ENCODE peak calls at places on chromosome 10, in seven cellular contexts. E is heart right ventricle, G is PC-9, N is AG04450, S is uterus, H is hepatocyte, Z is fibroblast of lung. V is an unnamed sample.
A peak's percentile ranks its signal among the peaks of the same experiment; 100 is the strongest.

GRCh38 chr10:8596929-8597472 is 542.5 kb downstream of the GATA3 start:
- DNase-seq in E (no peak), H (no peak), N (no peak), S (no peak), Z (no peak), G (no peak), V (no peak)

GRCh38 chr10:110273474-110273873 is 31.2 kb downstream of the SMNDC1 start:
- DNase-seq in Z (peak; percentile 90), N (peak; percentile 57), S (peak; percentile 81), H (peak; percentile 56), E (peak; percentile 48), G (peak; percentile 4), V (peak; percentile 77)

GRCh38 chr10:33459597-33459996 is 125.1 kb upstream of the NRP1 start:
- DNase-seq in G (no peak), N (no peak), H (no peak), Z (no peak), E (no peak), S (no peak), V (no peak)

GRCh38 chr10:119479048-119479394 is 63.5 kb downstream of the RGS10 start:
- DNase-seq in E (no peak), G (no peak), S (no peak), Z (no peak), H (no peak), N (no peak), V (no peak)

GRCh38 chr10:102802920-102803534 is 34.2 kb downstream of the CYP17A1 start:
- DNase-seq in S (peak; percentile 70), H (peak; percentile 38), N (peak; percentile 79), Z (peak; percentile 81), G (no peak), E (peak; percentile 61), V (peak; percentile 88)

GRCh38 chr10:63711866-63712716 is 190.9 kb downstream of the REEP3 start:
- DNase-seq in S (peak; percentile 92), E (peak; percentile 94), N (peak; percentile 86), Z (peak; percentile 98), H (peak; percentile 84), G (peak; percentile 98), V (peak; percentile 96)

GRCh38 chr10:15784662-15785300 is 65.1 kb upstream of the ITGA8 start:
- DNase-seq in Z (peak; percentile 30), G (no peak), S (no peak), N (no peak), H (no peak), E (no peak), V (no peak)

GRCh38 chr10:28838908-28839307 is 161.6 kb downstream of the BAMBI start:
- DNase-seq in S (no peak), Z (peak; percentile 21), G (no peak), E (no peak), N (no peak), H (peak; percentile 56), V (no peak)

GRCh38 chr10:102009801-102010425 is 46.1 kb downstream of the ARMH3 start:
- DNase-seq in E (peak; percentile 56), N (peak; percentile 87), S (peak; percentile 61), H (peak; percentile 86), G (peak; percentile 40), Z (peak; percentile 94), V (no peak)

GRCh38 chr10:15453921-15454320 is 82.8 kb upstream of the FAM171A1 start:
- DNase-seq in E (no peak), Z (no peak), H (no peak), G (no peak), S (no peak), N (no peak), V (no peak)

GRCh38 chr10:119198438-119198837 is 8.9 kb upstream of the GRK5 start:
- DNase-seq in H (no peak), S (no peak), N (no peak), Z (no peak), G (no peak), E (no peak), V (no peak)

GRCh38 chr10:50541317-50541716 is 82.4 kb downstream of the SGMS1 start:
- DNase-seq in N (no peak), E (no peak), G (no peak), S (no peak), H (no peak), Z (no peak), V (no peak)

GRCh38 chr10:77310288-77310687 is 327.3 kb downstream of the KCNMA1 start:
- DNase-seq in H (no peak), G (no peak), Z (no peak), N (no peak), S (no peak), E (no peak), V (no peak)

GRCh38 chr10:72935358-72935757 is 19.2 kb downstream of the PLA2G12B start:
- DNase-seq in Z (peak; percentile 74), G (no peak), S (no peak), N (no peak), H (no peak), E (no peak), V (no peak)

GRCh38 chr10:75102830-75103673 is 8.4 kb upstream of the SAMD8 start:
- DNase-seq in G (no peak), S (no peak), H (no peak), Z (no peak), N (no peak), E (no peak), V (peak; percentile 45)

GRCh38 chr10:110346914-110347313 is 42.2 kb upstream of the SMNDC1 start:
- DNase-seq in N (no peak), S (no peak), H (no peak), Z (no peak), E (no peak), G (no peak), V (no peak)

GRCh38 chr10:25493122-25493893 is 318.5 kb downstream of the GPR158 start:
- DNase-seq in G (peak; percentile 55), Z (peak; percentile 66), N (no peak), S (no peak), E (peak; percentile 12), H (peak; percentile 72), V (no peak)

GRCh38 chr10:101380353-101381017 is 26.5 kb downstream of the BTRC start:
- DNase-seq in E (no peak), Z (no peak), G (no peak), H (no peak), N (no peak), S (no peak), V (no peak)

GRCh38 chr10:127534511-127534910 is 14.6 kb upstream of the NPS start:
- DNase-seq in S (no peak), N (no peak), H (no peak), G (no peak), Z (no peak), E (no peak), V (no peak)

GRCh38 chr10:110275140-110275729 is 29.5 kb downstream of the SMNDC1 start:
- DNase-seq in N (no peak), S (no peak), E (no peak), H (no peak), Z (no peak), G (no peak), V (no peak)

GRCh38 chr10:5841965-5842364 is 28.7 kb upstream of the GDI2 start:
- DNase-seq in S (no peak), N (no peak), E (no peak), Z (no peak), G (no peak), H (no peak), V (no peak)

GRCh38 chr10:23174974-23175512 is 17.1 kb upstream of the PTF1A start:
- DNase-seq in H (no peak), Z (no peak), E (no peak), S (no peak), G (no peak), N (no peak), V (no peak)

GRCh38 chr10:124742418-124743187 is 1.6 kb downstream of the FAM53B start:
- DNase-seq in G (no peak), Z (peak; percentile 33), E (no peak), N (no peak), S (no peak), H (peak; percentile 47), V (no peak)

GRCh38 chr10:89555688-89556445 is 20.5 kb upstream of the SLC16A12 start:
- DNase-seq in E (no peak), N (no peak), Z (peak; percentile 40), G (no peak), S (no peak), H (peak; percentile 15), V (no peak)

GRCh38 chr10:22042557-22043326 is 39.2 kb upstream of the DNAJC1 start:
- DNase-seq in S (no peak), G (peak; percentile 22), Z (no peak), E (no peak), N (no peak), H (peak; percentile 27), V (no peak)

GRCh38 chr10:22047812-22048211 is 44.3 kb upstream of the DNAJC1 start:
- DNase-seq in H (no peak), S (no peak), N (no peak), Z (no peak), E (no peak), G (no peak), V (no peak)

GRCh38 chr10:22043327-22043633 is 39.8 kb upstream of the DNAJC1 start:
- DNase-seq in S (no peak), H (no peak), G (no peak), E (no peak), Z (no peak), N (no peak), V (no peak)
- TF ChIP-seq CTCF in S (no peak), H (no peak), G (no peak), E (no peak), Z (no peak), N (no peak), V (no peak)

GRCh38 chr10:32180354-32181280 is 124.4 kb upstream of the KIF5B start:
- DNase-seq in Z (no peak), S (no peak), N (no peak), H (no peak), E (no peak), G (no peak), V (no peak)
- H3K27ac ChIP-seq in Z (no peak overlapping the region), S (no peak overlapping the region), N (no peak overlapping the region), H (no peak overlapping the region), E (no peak overlapping the region), G (no peak overlapping the region), V (no peak overlapping the region)

GRCh38 chr10:114174462-114175190 is 623 bp upstream of the CCDC186 start:
- DNase-seq in G (peak; percentile 56), Z (peak; percentile 69), H (no peak), S (peak; percentile 45), N (peak; percentile 3), E (peak; percentile 39), V (no peak)
- TF ChIP-seq CTCF in G (no peak), Z (no peak), H (peak; percentile 1), S (no peak), N (no peak), E (no peak), V (no peak)

DNA sequence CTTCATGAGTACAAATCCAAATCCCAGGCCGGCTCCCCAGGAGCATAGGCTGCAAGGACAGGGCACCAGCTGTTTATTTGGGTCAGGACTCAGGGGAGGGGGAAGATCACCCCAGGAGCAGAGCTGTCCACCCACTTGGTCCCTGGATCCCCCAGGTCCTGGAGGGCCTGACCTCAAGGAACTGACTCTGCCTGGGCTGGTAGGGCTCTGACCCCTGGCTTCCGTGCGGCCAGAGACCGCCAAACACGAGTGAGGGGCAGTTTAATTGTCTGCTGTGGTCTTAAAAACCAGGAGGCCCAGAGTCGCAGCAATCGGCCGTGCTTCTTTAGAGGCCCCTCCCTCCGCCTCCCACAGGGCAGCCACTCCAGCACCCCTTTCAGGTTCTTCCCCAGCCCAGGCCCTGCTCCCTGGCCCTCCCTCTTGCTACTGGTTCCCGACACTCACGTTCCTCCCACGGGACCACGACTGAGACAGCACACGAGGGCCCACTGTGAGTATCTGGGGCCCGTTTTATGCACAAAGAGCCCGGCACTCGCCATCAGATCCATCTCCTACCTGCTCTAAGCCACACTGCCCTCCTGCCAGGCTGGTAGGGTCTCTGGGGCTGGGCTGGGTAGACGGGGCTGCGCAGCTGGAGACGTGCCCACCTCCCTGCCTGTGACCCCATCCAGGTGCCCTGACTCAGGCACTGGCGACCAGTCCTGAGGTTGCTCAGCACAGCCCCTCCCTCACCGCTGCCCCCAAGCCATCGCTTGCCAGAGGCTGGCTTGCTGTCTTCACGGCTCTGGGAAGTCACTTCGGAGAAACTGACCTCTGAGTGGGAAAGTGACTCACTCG is 30.0 kb upstream of the CFAP46 start:
- DNase-seq in Z (no peak), E (no peak), N (no peak), G (no peak), H (no peak), S (no peak), V (no peak)
- H3K27ac ChIP-seq in Z (no peak overlapping the region), E (no peak overlapping the region), N (no peak overlapping the region), G (no peak overlapping the region), H (no peak overlapping the region), S (no peak overlapping the region), V (no peak overlapping the region)